ENCODE peak calls at places on chromosomes 1 and 21, in five cellular contexts. H is right cardiac atrium; M is mucosa of descending colon; P is fibroblast of lung; F is CD8-positive, alpha-beta T cell. E is an unnamed sample. For H3K9me3, the result is how much of the 10 kb centered on the place peaks cover.

GRCh38 chr21:33587792-33588484 is 546 bp downstream of the DONSON start:
- DNase-seq in M (peak), H (peak), P (peak), F (no peak), E (peak)

GRCh38 chr1:50978144-50978851 is 8.3 kb downstream of the CDKN2C start:
- DNase-seq in M (peak), F (no peak), H (peak), P (peak), E (peak)

GRCh38 chr1:101697057-101697456 is 299.7 kb downstream of the OLFM3 start:
- DNase-seq in H (no peak), M (no peak), F (no peak), P (no peak), E (peak)

GRCh38 chr1:201281573-201281972 is 1.7 kb upstream of the PKP1 start:
- DNase-seq in P (no peak), F (no peak), H (no peak), M (no peak), E (no peak)

GRCh38 chr1:183080406-183080805 is 57.2 kb downstream of the LAMC1 start:
- DNase-seq in M (no peak), F (no peak), H (no peak), P (peak), E (no peak)

GRCh38 chr21:33332143-33332542 is 7.4 kb downstream of the IFNAR1 start:
- DNase-seq in F (no peak), P (no peak), H (no peak), M (no peak), E (no peak)

GRCh38 chr1:7042322-7043231 is 257.3 kb downstream of the CAMTA1 start:
- DNase-seq in P (peak), H (no peak), F (no peak), M (no peak), E (peak)

GRCh38 chr1:207811920-207812720 is 60.3 kb downstream of the CD46 start:
- DNase-seq in H (peak), F (no peak), P (no peak), M (no peak), E (peak)

GRCh38 chr1:118333601-118334241 is 148.7 kb upstream of the SPAG17 start:
- DNase-seq in M (no peak), H (no peak), F (no peak), P (peak), E (peak)

DNA sequence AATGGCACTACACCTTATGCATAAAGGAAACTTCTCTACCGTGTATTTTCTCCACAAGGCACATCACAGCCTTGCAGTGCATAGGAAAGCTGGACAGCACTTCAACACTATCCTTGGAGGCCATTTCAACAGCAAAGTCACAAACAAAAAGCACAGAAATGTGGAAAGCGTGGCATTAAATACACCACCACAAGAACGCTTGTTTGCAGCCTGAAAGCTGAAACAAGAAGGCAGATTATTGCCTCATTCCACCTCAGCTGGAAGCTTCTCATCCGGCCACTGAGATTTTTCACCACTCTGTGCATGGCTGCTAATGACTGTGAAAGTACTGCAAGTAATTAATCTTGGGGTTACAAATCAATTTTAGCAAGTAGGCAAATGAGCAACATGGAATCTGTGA is 50.9 kb upstream of the GALNT2 start:
- DNase-seq in M (no peak), H (no peak), F (no peak), P (no peak), E (no peak)
- H3K9me3 ChIP-seq in M (under half), H (under half), F (under half), P (under half), E (under half)

GRCh38 chr1:221874285-221875003 is 132.6 kb upstream of the DUSP10 start:
- DNase-seq in P (peak), F (no peak), M (no peak), H (no peak), E (no peak)

GRCh38 chr1:221878134-221878533 is 136.2 kb upstream of the DUSP10 start:
- DNase-seq in F (no peak), P (peak), H (no peak), M (no peak), E (no peak)

GRCh38 chr1:221875004-221875330 is 133.1 kb upstream of the DUSP10 start:
- DNase-seq in H (no peak), F (no peak), M (no peak), P (no peak), E (no peak)

GRCh38 chr1:221880182-221880581 is 138.3 kb upstream of the DUSP10 start:
- DNase-seq in H (no peak), M (no peak), F (no peak), P (peak), E (no peak)

GRCh38 chr1:221877365-221877764 is 135.5 kb upstream of the DUSP10 start:
- DNase-seq in P (no peak), H (no peak), F (no peak), M (no peak), E (no peak)
- H3K9me3 ChIP-seq in P (under half), H (under half), F (under half), M (under half), E (under half)

DNA sequence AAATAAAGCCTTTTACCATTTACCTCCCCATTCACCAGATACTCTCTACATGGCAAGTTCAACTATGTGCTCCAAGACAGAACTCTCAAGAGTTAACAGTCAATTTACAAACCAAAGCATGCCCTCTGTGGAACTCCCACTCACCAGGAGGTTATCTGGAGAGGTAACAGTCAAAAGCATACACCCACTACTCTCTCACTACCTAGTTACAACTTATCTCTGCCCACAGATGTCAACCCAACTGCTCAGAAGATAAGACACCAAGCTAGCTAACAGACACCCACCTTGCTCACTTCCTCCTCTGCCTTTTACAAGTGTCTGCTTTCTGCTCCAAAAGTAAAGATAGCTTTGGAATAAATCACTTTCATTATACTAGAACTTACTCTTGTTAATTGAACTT is 131.0 kb downstream of the TRIM33 start:
- DNase-seq in M (no peak), H (no peak), P (no peak), F (no peak), E (no peak)
- H3K9me3 ChIP-seq in M (under half), H (under half), P (under half), F (under half), E (under half)

DNA sequence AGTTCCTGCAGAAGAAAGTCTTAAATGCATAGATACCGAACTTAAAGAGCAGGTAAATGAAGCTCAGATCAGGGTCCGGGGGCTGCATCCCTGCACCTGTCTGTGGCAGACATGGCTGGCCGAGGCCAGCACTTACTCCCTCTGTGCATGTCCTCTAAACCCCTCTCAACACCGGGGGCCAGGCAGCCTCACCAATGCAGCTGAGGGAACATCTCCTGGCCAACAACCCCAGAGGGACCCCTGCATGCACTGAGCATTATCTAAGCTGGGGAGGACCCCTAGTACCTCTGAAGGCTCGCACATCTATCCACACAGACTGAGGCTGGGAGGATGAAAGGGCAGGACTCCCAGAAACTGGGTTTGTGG is 18.4 kb downstream of the TTC34 start:
- DNase-seq in P (no peak), F (no peak), M (no peak), H (no peak), E (no peak)
- H3K9me3 ChIP-seq in P (under half), F (under half), M (under half), H (under half), E (under half)

DNA sequence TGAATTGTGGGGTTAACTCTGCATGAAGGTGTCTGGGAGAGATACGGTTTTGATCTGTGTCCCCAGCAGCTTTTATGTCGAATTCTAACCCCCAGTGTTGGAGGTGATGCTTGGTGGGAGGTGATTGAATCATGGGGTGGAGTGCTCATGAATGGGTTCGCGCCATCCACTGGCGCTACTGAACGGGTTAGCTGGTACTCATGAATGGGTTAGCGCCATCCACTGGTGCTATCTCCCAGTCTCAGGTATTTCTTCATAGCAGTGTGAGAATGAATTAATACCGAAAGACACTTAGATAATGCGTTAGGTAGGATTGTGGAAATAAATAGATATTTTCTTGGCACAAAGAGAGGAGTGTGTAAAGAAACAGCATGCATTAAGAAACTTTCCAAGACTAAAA is 32.9 kb upstream of the CLDN8 start:
- DNase-seq in H (no peak), M (no peak), F (no peak), P (no peak), E (no peak)
- H3K9me3 ChIP-seq in H (under half), M (under half), F (under half), P (under half), E (under half)

DNA sequence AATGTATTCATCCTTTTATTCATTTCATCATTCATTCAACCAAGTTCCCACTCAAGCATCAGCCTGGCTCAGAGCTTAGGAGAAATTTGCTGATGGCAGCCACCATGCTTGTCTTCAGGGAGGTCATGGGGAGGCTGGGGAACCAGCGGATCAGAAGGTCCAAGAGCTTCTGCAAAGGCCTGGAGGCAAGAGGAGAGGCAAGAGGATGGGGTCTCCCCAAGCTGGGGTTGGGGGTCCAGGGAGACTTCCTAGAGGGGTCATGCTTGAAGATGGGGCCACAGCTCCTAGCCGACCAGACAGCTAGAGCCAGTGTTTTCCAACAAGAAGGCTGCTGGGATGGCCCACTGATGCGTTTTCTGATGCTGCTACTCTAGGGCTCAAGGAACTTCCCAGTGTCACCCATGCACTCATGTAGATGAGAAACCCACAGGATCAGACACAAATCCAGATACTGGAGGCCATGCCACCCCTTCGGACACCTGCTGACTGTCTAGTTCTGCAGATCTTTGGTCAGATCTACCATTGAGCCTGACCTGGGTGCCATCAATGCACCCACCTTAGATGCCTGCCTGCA is 315.2 kb downstream of the AJAP1 start:
- DNase-seq in H (no peak), M (no peak), F (no peak), P (no peak), E (no peak)
- H3K9me3 ChIP-seq in H (under half), M (under half), F (under half), P (under half), E (under half)